ENCODE peak calls at places on chromosomes 6 and 20, in six cellular contexts. One of them, this sample, is unnamed.

GRCh38 chr6:87884203-87884602 is 163.4 kb upstream of the SPACA1 start:
- DNase-seq in hepatic stellate cell: no peak
- DNase-seq in astrocyte of the cerebellum: no peak
- DNase-seq in sciatic nerve: no peak
- DNase-seq in CD4-positive, CD25-positive, alpha-beta regulatory T cell: no peak
- DNase-seq in stimulated activated CD4-positive, alpha-beta T cell treated with anti-CD3 and anti-CD28 coated beads, Interleukin-4, amount 100 ng/mL, for 48 hours: no peak
- DNase-seq in this sample: no peak

GRCh38 chr6:25267662-25268061 is 11.5 kb upstream of the CARMIL1 start:
- DNase-seq in CD4-positive, CD25-positive, alpha-beta regulatory T cell: no peak
- DNase-seq in astrocyte of the cerebellum: no peak
- DNase-seq in stimulated activated CD4-positive, alpha-beta T cell treated with anti-CD3 and anti-CD28 coated beads, Interleukin-4, amount 100 ng/mL, for 48 hours: no peak
- DNase-seq in sciatic nerve: no peak
- DNase-seq in hepatic stellate cell: no peak
- DNase-seq in this sample: no peak

GRCh38 chr6:26554669-26555504 is 16.7 kb downstream of the HMGN4 start:
- DNase-seq in CD4-positive, CD25-positive, alpha-beta regulatory T cell: peak
- DNase-seq in hepatic stellate cell: no peak
- DNase-seq in sciatic nerve: no peak
- DNase-seq in stimulated activated CD4-positive, alpha-beta T cell treated with anti-CD3 and anti-CD28 coated beads, Interleukin-4, amount 100 ng/mL, for 48 hours: no peak
- DNase-seq in astrocyte of the cerebellum: no peak
- DNase-seq in this sample: peak

GRCh38 chr20:44979090-44979621 is 12.8 kb downstream of the STK4 start:
- DNase-seq in stimulated activated CD4-positive, alpha-beta T cell treated with anti-CD3 and anti-CD28 coated beads, Interleukin-4, amount 100 ng/mL, for 48 hours: no peak
- DNase-seq in sciatic nerve: no peak
- DNase-seq in CD4-positive, CD25-positive, alpha-beta regulatory T cell: peak
- DNase-seq in hepatic stellate cell: peak
- DNase-seq in astrocyte of the cerebellum: no peak
- DNase-seq in this sample: peak

GRCh38 chr6:285030-285771 is 7.1 kb upstream of the DUSP22 start:
- DNase-seq in stimulated activated CD4-positive, alpha-beta T cell treated with anti-CD3 and anti-CD28 coated beads, Interleukin-4, amount 100 ng/mL, for 48 hours: no peak
- DNase-seq in astrocyte of the cerebellum: no peak
- DNase-seq in CD4-positive, CD25-positive, alpha-beta regulatory T cell: no peak
- DNase-seq in hepatic stellate cell: no peak
- DNase-seq in sciatic nerve: no peak
- DNase-seq in this sample: no peak

GRCh38 chr6:170221052-170221752 is 69.7 kb downstream of the DLL1 start:
- DNase-seq in CD4-positive, CD25-positive, alpha-beta regulatory T cell: no peak
- DNase-seq in stimulated activated CD4-positive, alpha-beta T cell treated with anti-CD3 and anti-CD28 coated beads, Interleukin-4, amount 100 ng/mL, for 48 hours: no peak
- DNase-seq in sciatic nerve: peak
- DNase-seq in hepatic stellate cell: no peak
- DNase-seq in astrocyte of the cerebellum: no peak
- DNase-seq in this sample: no peak

GRCh38 chr6:107957909-107958688 is at the start of gene SEC63:
- DNase-seq in hepatic stellate cell: peak
- DNase-seq in astrocyte of the cerebellum: peak
- DNase-seq in sciatic nerve: peak
- DNase-seq in stimulated activated CD4-positive, alpha-beta T cell treated with anti-CD3 and anti-CD28 coated beads, Interleukin-4, amount 100 ng/mL, for 48 hours: peak
- DNase-seq in CD4-positive, CD25-positive, alpha-beta regulatory T cell: peak
- DNase-seq in this sample: peak

GRCh38 chr6:88368071-88368787 is 202.1 kb upstream of the CNR1 start:
- DNase-seq in astrocyte of the cerebellum: peak
- DNase-seq in sciatic nerve: no peak
- DNase-seq in hepatic stellate cell: no peak
- DNase-seq in CD4-positive, CD25-positive, alpha-beta regulatory T cell: no peak
- DNase-seq in stimulated activated CD4-positive, alpha-beta T cell treated with anti-CD3 and anti-CD28 coated beads, Interleukin-4, amount 100 ng/mL, for 48 hours: no peak
- DNase-seq in this sample: no peak

GRCh38 chr6:166341915-166342292 is 441 bp downstream of the SFT2D1 start:
- DNase-seq in astrocyte of the cerebellum: no peak
- DNase-seq in hepatic stellate cell: peak
- DNase-seq in sciatic nerve: peak
- DNase-seq in stimulated activated CD4-positive, alpha-beta T cell treated with anti-CD3 and anti-CD28 coated beads, Interleukin-4, amount 100 ng/mL, for 48 hours: no peak
- DNase-seq in CD4-positive, CD25-positive, alpha-beta regulatory T cell: no peak
- DNase-seq in this sample: no peak

GRCh38 chr6:54896302-54896701 is 49.7 kb downstream of the FAM83B start:
- DNase-seq in CD4-positive, CD25-positive, alpha-beta regulatory T cell: no peak
- DNase-seq in stimulated activated CD4-positive, alpha-beta T cell treated with anti-CD3 and anti-CD28 coated beads, Interleukin-4, amount 100 ng/mL, for 48 hours: no peak
- DNase-seq in sciatic nerve: no peak
- DNase-seq in hepatic stellate cell: no peak
- DNase-seq in astrocyte of the cerebellum: no peak
- DNase-seq in this sample: no peak

GRCh38 chr6:139757766-139758655 is 383.6 kb upstream of the CITED2 start:
- DNase-seq in stimulated activated CD4-positive, alpha-beta T cell treated with anti-CD3 and anti-CD28 coated beads, Interleukin-4, amount 100 ng/mL, for 48 hours: no peak
- DNase-seq in sciatic nerve: no peak
- DNase-seq in hepatic stellate cell: no peak
- DNase-seq in astrocyte of the cerebellum: peak
- DNase-seq in CD4-positive, CD25-positive, alpha-beta regulatory T cell: no peak
- DNase-seq in this sample: no peak

GRCh38 chr6:130425532-130425931 is 59.7 kb downstream of the TMEM200A start:
- DNase-seq in CD4-positive, CD25-positive, alpha-beta regulatory T cell: no peak
- DNase-seq in stimulated activated CD4-positive, alpha-beta T cell treated with anti-CD3 and anti-CD28 coated beads, Interleukin-4, amount 100 ng/mL, for 48 hours: no peak
- DNase-seq in hepatic stellate cell: no peak
- DNase-seq in sciatic nerve: no peak
- DNase-seq in astrocyte of the cerebellum: no peak
- DNase-seq in this sample: no peak

GRCh38 chr20:63657937-63658748 is at the start of gene RTEL1:
- DNase-seq in stimulated activated CD4-positive, alpha-beta T cell treated with anti-CD3 and anti-CD28 coated beads, Interleukin-4, amount 100 ng/mL, for 48 hours: peak
- DNase-seq in sciatic nerve: peak
- DNase-seq in hepatic stellate cell: peak
- DNase-seq in astrocyte of the cerebellum: peak
- DNase-seq in CD4-positive, CD25-positive, alpha-beta regulatory T cell: peak
- DNase-seq in this sample: peak

GRCh38 chr6:118783931-118784528 is 109.9 kb upstream of the ASF1A start:
- DNase-seq in hepatic stellate cell: no peak
- DNase-seq in astrocyte of the cerebellum: no peak
- DNase-seq in stimulated activated CD4-positive, alpha-beta T cell treated with anti-CD3 and anti-CD28 coated beads, Interleukin-4, amount 100 ng/mL, for 48 hours: no peak
- DNase-seq in sciatic nerve: no peak
- DNase-seq in CD4-positive, CD25-positive, alpha-beta regulatory T cell: no peak
- DNase-seq in this sample: no peak

GRCh38 chr6:28743271-28743789 is 180.5 kb downstream of the TRIM27 start:
- DNase-seq in CD4-positive, CD25-positive, alpha-beta regulatory T cell: no peak
- DNase-seq in hepatic stellate cell: no peak
- DNase-seq in stimulated activated CD4-positive, alpha-beta T cell treated with anti-CD3 and anti-CD28 coated beads, Interleukin-4, amount 100 ng/mL, for 48 hours: no peak
- DNase-seq in astrocyte of the cerebellum: no peak
- DNase-seq in sciatic nerve: no peak
- DNase-seq in this sample: no peak

GRCh38 chr6:40763001-40763400 is 175.8 kb upstream of the LRFN2 start:
- DNase-seq in stimulated activated CD4-positive, alpha-beta T cell treated with anti-CD3 and anti-CD28 coated beads, Interleukin-4, amount 100 ng/mL, for 48 hours: no peak
- DNase-seq in hepatic stellate cell: no peak
- DNase-seq in CD4-positive, CD25-positive, alpha-beta regulatory T cell: no peak
- DNase-seq in sciatic nerve: no peak
- DNase-seq in astrocyte of the cerebellum: no peak
- DNase-seq in this sample: no peak

GRCh38 chr6:137402143-137402542 is 92.1 kb downstream of the OLIG3 start:
- DNase-seq in hepatic stellate cell: no peak
- DNase-seq in astrocyte of the cerebellum: no peak
- DNase-seq in sciatic nerve: no peak
- DNase-seq in stimulated activated CD4-positive, alpha-beta T cell treated with anti-CD3 and anti-CD28 coated beads, Interleukin-4, amount 100 ng/mL, for 48 hours: no peak
- DNase-seq in CD4-positive, CD25-positive, alpha-beta regulatory T cell: no peak
- DNase-seq in this sample: no peak

GRCh38 chr20:41531876-41532275 is 86.3 kb downstream of the CHD6 start:
- DNase-seq in CD4-positive, CD25-positive, alpha-beta regulatory T cell: no peak
- DNase-seq in astrocyte of the cerebellum: no peak
- DNase-seq in hepatic stellate cell: no peak
- DNase-seq in stimulated activated CD4-positive, alpha-beta T cell treated with anti-CD3 and anti-CD28 coated beads, Interleukin-4, amount 100 ng/mL, for 48 hours: no peak
- DNase-seq in sciatic nerve: no peak
- DNase-seq in this sample: no peak

GRCh38 chr6:31825553-31825952 is 2.0 kb upstream of the HSPA1B start:
- DNase-seq in sciatic nerve: no peak
- DNase-seq in astrocyte of the cerebellum: no peak
- DNase-seq in stimulated activated CD4-positive, alpha-beta T cell treated with anti-CD3 and anti-CD28 coated beads, Interleukin-4, amount 100 ng/mL, for 48 hours: no peak
- DNase-seq in CD4-positive, CD25-positive, alpha-beta regulatory T cell: no peak
- DNase-seq in hepatic stellate cell: no peak
- DNase-seq in this sample: no peak

GRCh38 chr6:128482642-128483041 is 37.8 kb downstream of the PTPRK start:
- DNase-seq in sciatic nerve: no peak
- DNase-seq in stimulated activated CD4-positive, alpha-beta T cell treated with anti-CD3 and anti-CD28 coated beads, Interleukin-4, amount 100 ng/mL, for 48 hours: no peak
- DNase-seq in CD4-positive, CD25-positive, alpha-beta regulatory T cell: no peak
- DNase-seq in hepatic stellate cell: no peak
- DNase-seq in astrocyte of the cerebellum: no peak
- DNase-seq in this sample: no peak

GRCh38 chr6:110980227-110980626 is 1.6 kb upstream of the RPF2 start:
- DNase-seq in stimulated activated CD4-positive, alpha-beta T cell treated with anti-CD3 and anti-CD28 coated beads, Interleukin-4, amount 100 ng/mL, for 48 hours: no peak
- DNase-seq in astrocyte of the cerebellum: no peak
- DNase-seq in hepatic stellate cell: no peak
- DNase-seq in CD4-positive, CD25-positive, alpha-beta regulatory T cell: no peak
- DNase-seq in sciatic nerve: no peak
- DNase-seq in this sample: no peak

GRCh38 chr20:20820104-20820503 is 107.7 kb upstream of the RALGAPA2 start:
- DNase-seq in CD4-positive, CD25-positive, alpha-beta regulatory T cell: no peak
- DNase-seq in hepatic stellate cell: peak
- DNase-seq in astrocyte of the cerebellum: no peak
- DNase-seq in stimulated activated CD4-positive, alpha-beta T cell treated with anti-CD3 and anti-CD28 coated beads, Interleukin-4, amount 100 ng/mL, for 48 hours: no peak
- DNase-seq in sciatic nerve: no peak
- DNase-seq in this sample: no peak

GRCh38 chr6:31175961-31176360 is 5.5 kb upstream of the POU5F1 start:
- DNase-seq in sciatic nerve: no peak
- DNase-seq in stimulated activated CD4-positive, alpha-beta T cell treated with anti-CD3 and anti-CD28 coated beads, Interleukin-4, amount 100 ng/mL, for 48 hours: no peak
- DNase-seq in astrocyte of the cerebellum: no peak
- DNase-seq in hepatic stellate cell: peak
- DNase-seq in CD4-positive, CD25-positive, alpha-beta regulatory T cell: no peak
- DNase-seq in this sample: no peak

GRCh38 chr6:107746461-107747030 is 77.6 kb downstream of the SCML4 start:
- DNase-seq in hepatic stellate cell: no peak
- DNase-seq in sciatic nerve: no peak
- DNase-seq in stimulated activated CD4-positive, alpha-beta T cell treated with anti-CD3 and anti-CD28 coated beads, Interleukin-4, amount 100 ng/mL, for 48 hours: no peak
- DNase-seq in CD4-positive, CD25-positive, alpha-beta regulatory T cell: no peak
- DNase-seq in astrocyte of the cerebellum: no peak
- DNase-seq in this sample: no peak

GRCh38 chr6:142152731-142153130 is 5.7 kb downstream of the VTA1 start:
- DNase-seq in astrocyte of the cerebellum: no peak
- DNase-seq in hepatic stellate cell: peak
- DNase-seq in stimulated activated CD4-positive, alpha-beta T cell treated with anti-CD3 and anti-CD28 coated beads, Interleukin-4, amount 100 ng/mL, for 48 hours: no peak
- DNase-seq in CD4-positive, CD25-positive, alpha-beta regulatory T cell: no peak
- DNase-seq in sciatic nerve: no peak
- DNase-seq in this sample: no peak

GRCh38 chr6:41209547-41209951 is 8.6 kb upstream of the TREML2 start:
- DNase-seq in sciatic nerve: no peak
- DNase-seq in astrocyte of the cerebellum: no peak
- DNase-seq in CD4-positive, CD25-positive, alpha-beta regulatory T cell: no peak
- DNase-seq in stimulated activated CD4-positive, alpha-beta T cell treated with anti-CD3 and anti-CD28 coated beads, Interleukin-4, amount 100 ng/mL, for 48 hours: no peak
- DNase-seq in hepatic stellate cell: no peak
- DNase-seq in this sample: no peak

GRCh38 chr20:37411408-37412306 is 65.7 kb downstream of the SRC start:
- DNase-seq in hepatic stellate cell: peak
- DNase-seq in stimulated activated CD4-positive, alpha-beta T cell treated with anti-CD3 and anti-CD28 coated beads, Interleukin-4, amount 100 ng/mL, for 48 hours: no peak
- DNase-seq in CD4-positive, CD25-positive, alpha-beta regulatory T cell: no peak
- DNase-seq in astrocyte of the cerebellum: no peak
- DNase-seq in sciatic nerve: no peak
- DNase-seq in this sample: no peak